ENCODE peak calls at places on chromosomes 5 and 9, in four cellular contexts. Z is stimulated activated CD8-positive, alpha-beta memory T cell treated with anti-CD3 and anti-CD28 coated beads, Interleukin-7, amount 100 ng/mL, for 1 hour; V is HEK293T; N is fibroblast of gingiva. W is an unnamed sample.

GRCh38 chr9:120608421-120608820 is 28.5 kb upstream of the CDK5RAP2 start:
- DNase-seq in Z (no peak), V (no peak), N (no peak), W (no peak)

GRCh38 chr5:62431735-62432617 is 19.4 kb downstream of the IPO11 start:
- DNase-seq in Z (no peak), V (no peak), N (peak), W (peak)

GRCh38 chr5:106759581-106759980 is 911.2 kb downstream of the EFNA5 start:
- DNase-seq in Z (no peak), V (no peak), N (no peak), W (no peak)

GRCh38 chr9:87206064-87206661 is 258.9 kb upstream of the GAS1 start:
- DNase-seq in Z (no peak), V (peak), N (peak), W (peak)

GRCh38 chr9:113738898-113739604 is 137.1 kb upstream of the ZNF618 start:
- DNase-seq in Z (no peak), V (no peak), N (no peak), W (peak)

GRCh38 chr5:138955013-138955660 is 80.0 kb upstream of the LRRTM2 start:
- DNase-seq in Z (no peak), V (no peak), N (no peak), W (no peak)

GRCh38 chr9:11697101-11697500 is 996.1 kb upstream of the TYRP1 start:
- DNase-seq in Z (no peak), V (no peak), N (no peak), W (no peak)

GRCh38 chr5:40688127-40688756 is 8.5 kb downstream of the PTGER4 start:
- DNase-seq in Z (peak), V (peak), N (peak), W (peak)

GRCh38 chr5:69492391-69493234 is at the start of gene OCLN:
- DNase-seq in Z (no peak), V (peak), N (no peak), W (peak)

GRCh38 chr9:21728781-21729180 is 73.7 kb upstream of the MTAP start:
- DNase-seq in Z (no peak), V (no peak), N (peak), W (no peak)

GRCh38 chr5:102856374-102856748 is 101.3 kb downstream of the PAM start:
- DNase-seq in Z (no peak), V (no peak), N (peak), W (peak)

GRCh38 chr9:133703571-133704399 is 34.4 kb downstream of the SARDH start:
- DNase-seq in Z (no peak), V (no peak), N (no peak), W (no peak)

GRCh38 chr5:148730955-148731898 is 76.9 kb upstream of the HTR4 start:
- DNase-seq in Z (peak), V (peak), N (peak), W (peak)

GRCh38 chr9:101400120-101400519 is 1.5 kb downstream of the ZNF189 start:
- DNase-seq in Z (no peak), V (no peak), N (no peak), W (no peak)

GRCh38 chr5:80129146-80129545 is 94.0 kb downstream of the THBS4 start:
- DNase-seq in Z (no peak), V (no peak), N (no peak), W (no peak)

GRCh38 chr5:66207800-66208561 is 63.9 kb downstream of the SREK1 start:
- DNase-seq in Z (no peak), V (no peak), N (no peak), W (peak)

GRCh38 chr5:31361234-31361633 is 167.7 kb downstream of the CDH6 start:
- DNase-seq in Z (no peak), V (no peak), N (peak), W (peak)

GRCh38 chr5:69493235-69493925 is 790 bp downstream of the OCLN start:
- DNase-seq in Z (no peak), V (peak), N (no peak), W (peak)

GRCh38 chr5:173320259-173320658 is 8.0 kb downstream of the STC2 start:
- DNase-seq in Z (no peak), V (no peak), N (no peak), W (peak)

GRCh38 chr9:61669352-61669751 is 479.5 kb downstream of the SPATA31A7 start:
- DNase-seq in Z (no peak), V (no peak), N (no peak), W (no peak)

GRCh38 chr9:17669206-17669605 is 90.3 kb downstream of the SH3GL2 start:
- DNase-seq in Z (no peak), V (no peak), N (no peak), W (no peak)

GRCh38 chr5:95958308-95959014 is 3.2 kb downstream of the ELL2 start:
- DNase-seq in Z (no peak), V (no peak), N (peak), W (no peak)

GRCh38 chr9:36110434-36110833 is 26.1 kb upstream of the GLIPR2 start:
- DNase-seq in Z (no peak), V (no peak), N (no peak), W (no peak)

W was measured in foreskin fibroblast.